ENCODE peak calls at places on chromosomes 16 and 17, in six cellular contexts. S is uterus, V is heart left ventricle, H is tibial nerve, C is thyroid gland, Z is upper lobe of left lung. J is an unnamed sample.

GRCh38 chr16:79639576-79640311 is 39.2 kb upstream of the MAF start:
- DNase-seq in S (no peak), V (no peak), H (no peak), C (no peak), Z (no peak), J (peak)

GRCh38 chr17:33978889-33979288 is 276.2 kb upstream of the CCL2 start:
- DNase-seq in S (no peak), V (no peak), H (no peak), C (no peak), Z (no peak), J (no peak)

GRCh38 chr17:29625037-29625750 is 2.5 kb upstream of the CORO6 start:
- DNase-seq in S (no peak), V (no peak), H (no peak), C (no peak), Z (no peak), J (no peak)

GRCh38 chr17:4839965-4840892 is 7.1 kb downstream of the MINK1 start:
- DNase-seq in S (no peak), V (no peak), H (no peak), C (no peak), Z (no peak), J (no peak)

GRCh38 chr16:3465911-3466584 is 22.6 kb downstream of the NAA60 start:
- DNase-seq in S (no peak), V (no peak), H (no peak), C (no peak), Z (no peak), J (no peak)

GRCh38 chr16:81784042-81784785 is 5.1 kb downstream of the PLCG2 start:
- DNase-seq in S (no peak), V (no peak), H (no peak), C (peak), Z (no peak), J (no peak)

GRCh38 chr16:61836804-61837398 is 199.3 kb downstream of the CDH8 start:
- DNase-seq in S (no peak), V (no peak), H (no peak), C (no peak), Z (no peak), J (no peak)

GRCh38 chr17:48589831-48590602 is at the start of gene HOXB3:
- DNase-seq in S (peak), V (no peak), H (no peak), C (no peak), Z (no peak), J (no peak)

GRCh38 chr17:49487202-49487601 is 7.9 kb upstream of the NGFR start:
- DNase-seq in S (no peak), V (no peak), H (no peak), C (no peak), Z (no peak), J (no peak)

GRCh38 chr16:14007460-14007859 is 63.7 kb upstream of the MRTFB start:
- DNase-seq in S (no peak), V (no peak), H (no peak), C (no peak), Z (no peak), J (no peak)

GRCh38 chr17:57256708-57257112 is 387 bp downstream of the MSI2 start:
- DNase-seq in S (no peak), V (no peak), H (no peak), C (peak), Z (no peak), J (no peak)

GRCh38 chr17:66920965-66921364 is 43.5 kb upstream of the CACNG4 start:
- DNase-seq in S (no peak), V (no peak), H (no peak), C (no peak), Z (no peak), J (no peak)

GRCh38 chr16:76474048-76474447 is 196.8 kb downstream of the CNTNAP4 start:
- DNase-seq in S (no peak), V (no peak), H (no peak), C (no peak), Z (no peak), J (no peak)

GRCh38 chr17:39737761-39738567 is at the start of gene GRB7:
- DNase-seq in S (peak), V (no peak), H (no peak), C (peak), Z (peak), J (no peak)

GRCh38 chr17:56866496-56866895 is 32.5 kb downstream of the DGKE start:
- DNase-seq in S (no peak), V (no peak), H (no peak), C (peak), Z (no peak), J (no peak)

GRCh38 chr17:5825717-5826330 is 241.5 kb upstream of the NLRP1 start:
- DNase-seq in S (no peak), V (no peak), H (no peak), C (no peak), Z (no peak), J (no peak)

GRCh38 chr16:27083861-27084261 is 17.1 kb downstream of the C16orf82 start:
- DNase-seq in S (no peak), V (no peak), H (no peak), C (no peak), Z (no peak), J (no peak)

GRCh38 chr17:59859444-59860025 is 33.2 kb downstream of the TUBD1 start:
- DNase-seq in S (no peak), V (no peak), H (no peak), C (no peak), Z (no peak), J (no peak)

GRCh38 chr17:57226793-57227192 is 29.5 kb upstream of the MSI2 start:
- DNase-seq in S (no peak), V (no peak), H (no peak), C (no peak), Z (no peak), J (no peak)

GRCh38 chr17:78324391-78325075 is 35.3 kb downstream of the SOCS3 start:
- DNase-seq in S (peak), V (peak), H (peak), C (peak), Z (peak), J (peak)

GRCh38 chr17:43695968-43696865 is 34.5 kb upstream of the MEOX1 start:
- DNase-seq in S (no peak), V (peak), H (no peak), C (peak), Z (no peak), J (no peak)

GRCh38 chr16:2341456-2342447 is 1.2 kb upstream of the ABCA3 start:
- DNase-seq in S (peak), V (peak), H (no peak), C (peak), Z (no peak), J (no peak)

GRCh38 chr16:3819741-3820724 is 60.5 kb downstream of the CREBBP start:
- DNase-seq in S (no peak), V (no peak), H (no peak), C (peak), Z (no peak), J (no peak)

GRCh38 chr17:76000016-76000754 is 470 bp upstream of the CDK3 start:
- DNase-seq in S (no peak), V (peak), H (no peak), C (peak), Z (peak), J (no peak)

GRCh38 chr17:27526603-27527002 is 70.4 kb downstream of the KSR1 start:
- DNase-seq in S (no peak), V (no peak), H (no peak), C (peak), Z (peak), J (no peak)

GRCh38 chr17:79890706-79891105 is 51.5 kb upstream of the CBX4 start:
- DNase-seq in S (no peak), V (no peak), H (no peak), C (no peak), Z (no peak), J (no peak)

GRCh38 chr17:12024332-12024731 is 3.7 kb downstream of the MAP2K4 start:
- DNase-seq in S (no peak), V (no peak), H (no peak), C (no peak), Z (no peak), J (no peak)

GRCh38 chr17:12022310-12022709 is 1.6 kb downstream of the MAP2K4 start:
- DNase-seq in S (no peak), V (no peak), H (no peak), C (no peak), Z (no peak), J (no peak)

GRCh38 chr17:12020595-12021590 is at the start of gene MAP2K4:
- DNase-seq in S (peak), V (peak), H (peak), C (peak), Z (peak), J (peak)

GRCh38 chr17:12021604-12022003 is 927 bp downstream of the MAP2K4 start:
- DNase-seq in S (no peak), V (no peak), H (no peak), C (no peak), Z (no peak), J (no peak)
- H3K4me3 ChIP-seq in S (peak), V (peak), H (peak), C (peak), Z (peak), J (peak)

GRCh38 chr16:30983898-30984610 is 953 bp upstream of the HSD3B7 start:
- DNase-seq in S (no peak), V (no peak), H (no peak), C (no peak), Z (no peak), J (no peak)
- TF ChIP-seq POLR2A in S (no peak), V (no peak), H (no peak), C (no peak), Z (no peak), J (no peak)

DNA sequence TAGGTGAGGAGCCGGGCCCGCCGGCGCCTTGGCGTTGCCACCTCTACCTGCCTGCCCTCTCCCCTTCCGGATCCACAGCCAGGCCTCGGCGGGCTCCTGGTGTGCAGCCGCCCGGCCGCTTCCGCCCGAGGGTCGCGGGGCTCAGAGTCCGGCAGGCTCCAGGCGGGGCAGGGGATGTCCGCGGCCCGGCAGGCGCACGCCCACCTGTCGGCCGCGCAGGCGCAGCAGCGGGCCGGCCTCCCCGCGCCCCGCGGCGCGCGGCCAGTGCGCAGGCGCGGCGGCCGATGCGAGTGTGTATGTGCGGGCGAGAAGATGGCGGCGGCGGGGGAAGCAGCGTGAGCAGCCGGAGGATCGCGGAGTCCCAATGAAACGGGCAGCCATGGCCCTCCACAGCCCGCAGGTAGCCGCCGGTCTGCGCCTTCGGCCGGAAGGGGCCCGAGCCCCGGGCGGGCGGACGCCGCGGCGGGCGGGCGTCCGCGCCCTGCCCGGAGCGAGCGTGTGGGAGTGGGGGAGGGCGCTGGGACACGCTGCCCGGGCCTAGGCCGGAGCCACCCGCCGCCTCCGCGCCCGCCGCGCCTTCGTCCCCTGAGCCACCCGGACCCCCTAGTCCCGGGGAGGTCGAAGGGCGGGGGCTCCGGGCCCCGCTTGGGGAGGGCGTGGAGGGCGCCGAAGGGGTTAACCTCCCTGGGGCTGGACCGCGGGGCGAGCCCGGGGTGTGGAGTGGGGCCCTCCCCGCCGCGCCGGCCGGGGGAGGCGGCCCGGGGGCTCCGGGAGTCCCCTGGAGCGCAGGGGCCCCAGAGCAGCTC is at the start of gene USP10:
- DNase-seq in S (peak), V (peak), H (peak), C (peak), Z (peak), J (peak)
- H3K4me3 ChIP-seq in S (peak), V (peak), H (peak), C (peak), Z (peak), J (peak)

DNA sequence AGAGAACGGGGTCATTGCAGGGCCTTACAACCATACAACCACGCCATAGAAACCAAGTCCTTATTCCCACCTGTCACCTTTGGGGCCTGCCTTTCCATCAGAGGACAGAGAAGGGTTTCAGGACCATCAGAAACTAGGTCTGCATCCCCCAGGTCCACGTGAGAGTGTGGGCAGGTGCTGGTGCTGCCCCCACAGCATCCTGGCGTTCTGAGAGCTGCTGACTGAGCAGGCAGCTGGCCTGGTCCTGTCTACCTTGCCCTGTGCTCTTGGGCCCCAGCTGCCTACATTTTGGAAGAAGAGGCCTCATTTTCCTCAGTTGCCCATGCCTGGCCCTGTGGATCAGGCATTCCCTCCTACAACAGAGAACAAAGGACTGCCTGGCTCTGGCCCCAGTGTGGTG is 21.6 kb downstream of the ZNF276 start:
- DNase-seq in S (no peak), V (no peak), H (no peak), C (no peak), Z (no peak), J (no peak)
- TF ChIP-seq POLR2A in S (no peak), V (no peak), H (no peak), C (no peak), Z (no peak), J (no peak)

DNA sequence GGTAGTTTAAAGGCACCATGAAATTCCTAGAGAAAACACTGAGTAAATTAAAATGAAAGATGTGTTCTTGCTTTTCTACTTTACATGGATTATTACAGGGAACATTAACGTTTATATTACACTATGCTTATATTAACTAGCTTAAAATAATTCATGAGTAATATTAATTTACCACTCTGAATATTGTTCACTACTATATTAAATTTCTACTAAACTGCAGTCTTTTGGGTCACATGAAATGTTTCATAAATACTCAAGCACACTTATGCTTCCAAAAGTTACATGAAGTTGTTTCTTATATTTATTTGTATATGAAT is 3.4 kb upstream of the MAP1LC3B start:
- DNase-seq in S (no peak), V (no peak), H (no peak), C (no peak), Z (no peak), J (no peak)
- H3K4me3 ChIP-seq in S (no peak), V (peak), H (peak), C (no peak), Z (no peak), J (no peak)